ENCODE peak calls at places on chromosome 19, in seven cellular contexts. U is A673, P is fibroblast of gingiva, I is kidney, K is head of caudate nucleus, N is RWPE1, D is neural crest cell. E is an unnamed sample.

GRCh38 chr19:7681336-7682174 is 922 bp downstream of the TRAPPC5 start:
- DNase-seq in U (peak), P (peak), I (peak), K (peak), N (peak), D (peak), E (peak)

GRCh38 chr19:50798943-50799851 is 9.0 kb downstream of the ACP4 start:
- DNase-seq in U (no peak), P (no peak), I (no peak), K (no peak), N (no peak), D (no peak), E (no peak)

GRCh38 chr19:40605201-40605971 is 4.2 kb downstream of the LTBP4 start:
- DNase-seq in U (peak), P (peak), I (peak), K (peak), N (peak), D (no peak), E (peak)

GRCh38 chr19:13260883-13261653 is 110.9 kb downstream of the IER2 start:
- DNase-seq in U (no peak), P (peak), I (no peak), K (no peak), N (peak), D (no peak), E (peak)

GRCh38 chr19:19613456-19613855 is 5.0 kb downstream of the PBX4 start:
- DNase-seq in U (no peak), P (peak), I (no peak), K (no peak), N (peak), D (no peak), E (no peak)

GRCh38 chr19:17473041-17473440 is 2.7 kb downstream of the SLC27A1 start:
- DNase-seq in U (no peak), P (peak), I (no peak), K (no peak), N (no peak), D (no peak), E (peak)

GRCh38 chr19:48991823-48992570 is 1.1 kb downstream of the GYS1 start:
- DNase-seq in U (peak), P (peak), I (no peak), K (peak), N (peak), D (no peak), E (peak)

GRCh38 chr19:16216744-16217670 is 19.3 kb downstream of the AP1M1 start:
- DNase-seq in U (no peak), P (no peak), I (peak), K (no peak), N (no peak), D (no peak), E (no peak)

GRCh38 chr19:11478167-11479089 is 2.4 kb downstream of the ELAVL3 start:
- DNase-seq in U (no peak), P (no peak), I (no peak), K (peak), N (no peak), D (no peak), E (no peak)

GRCh38 chr19:10634430-10634829 is 9.1 kb downstream of the SLC44A2 start:
- DNase-seq in U (no peak), P (no peak), I (no peak), K (no peak), N (no peak), D (no peak), E (no peak)

GRCh38 chr19:55493052-55493649 is 4.9 kb downstream of the SSC5D start:
- DNase-seq in U (no peak), P (peak), I (no peak), K (no peak), N (no peak), D (no peak), E (no peak)

GRCh38 chr19:16654621-16655020 is 5.3 kb downstream of the SMIM7 start:
- DNase-seq in U (peak), P (no peak), I (no peak), K (no peak), N (no peak), D (no peak), E (no peak)

GRCh38 chr19:39692822-39693221 is 11.5 kb upstream of the LGALS14 start:
- DNase-seq in U (no peak), P (no peak), I (no peak), K (no peak), N (no peak), D (no peak), E (no peak)

GRCh38 chr19:30076751-30077670 is 135.0 kb downstream of the URI1 start:
- DNase-seq in U (no peak), P (no peak), I (peak), K (no peak), N (no peak), D (no peak), E (no peak)

GRCh38 chr19:50978772-50979390 is 4.8 kb downstream of the KLK7 start:
- DNase-seq in U (no peak), P (no peak), I (no peak), K (no peak), N (peak), D (no peak), E (no peak)

E was measured in epithelial cell of prostate.